ENCODE peak calls at places on chromosomes 2 and 18, in ten cellular contexts. Z is IMR-90, U is left ventricle myocardium inferior, K is SK-N-SH, N is adrenal gland, H is AG04449, W is heart right ventricle, G is GM23248, A is A673, M is psoas muscle. L is an unnamed sample.

GRCh38 chr2:158214431-158214830 is 112.8 kb downstream of the UPP2 start:
- DNase-seq in Z (no peak), U (no peak), K (no peak), N (no peak), H (no peak), W (no peak), G (peak), A (peak), M (no peak), L (peak)

GRCh38 chr2:168272225-168272624 is 24.8 kb upstream of the STK39 start:
- DNase-seq in Z (no peak), U (no peak), K (no peak), N (no peak), H (no peak), W (no peak), G (no peak), A (peak), M (no peak), L (no peak)

GRCh38 chr18:49161627-49162026 is 210.9 kb upstream of the SMAD7 start:
- DNase-seq in Z (peak), U (no peak), K (peak), N (no peak), H (peak), W (no peak), G (peak), A (no peak), M (no peak), L (peak)

GRCh38 chr2:241818943-241819270 is 9.9 kb downstream of the NEU4 start:
- DNase-seq in Z (no peak), U (no peak), K (no peak), N (peak), H (no peak), W (no peak), G (no peak), A (no peak), M (no peak), L (no peak)

GRCh38 chr2:71922501-71923142 is 225.0 kb downstream of the CYP26B1 start:
- DNase-seq in Z (no peak), U (no peak), K (no peak), N (no peak), H (no peak), W (no peak), G (no peak), A (no peak), M (no peak), L (no peak)

GRCh38 chr18:36325846-36326245 is 28.3 kb downstream of the FHOD3 start:
- DNase-seq in Z (no peak), U (no peak), K (no peak), N (no peak), H (no peak), W (no peak), G (no peak), A (no peak), M (no peak), L (no peak)

GRCh38 chr18:59220164-59220783 is 316 bp downstream of the GRP start:
- DNase-seq in Z (no peak), U (no peak), K (peak), N (no peak), H (no peak), W (no peak), G (peak), A (no peak), M (no peak), L (no peak)

GRCh38 chr2:174399171-174399570 is 3.6 kb downstream of the SCRN3 start:
- DNase-seq in Z (peak), U (no peak), K (no peak), N (no peak), H (peak), W (no peak), G (peak), A (no peak), M (no peak), L (no peak)

GRCh38 chr2:15378148-15378908 is 182.8 kb downstream of the NBAS start:
- DNase-seq in Z (no peak), U (no peak), K (no peak), N (no peak), H (no peak), W (no peak), G (no peak), A (no peak), M (no peak), L (no peak)

GRCh38 chr2:108428286-108429009 is 20.6 kb upstream of the GCC2 start:
- DNase-seq in Z (no peak), U (no peak), K (no peak), N (no peak), H (no peak), W (no peak), G (peak), A (no peak), M (no peak), L (no peak)

GRCh38 chr2:113268621-113269360 is 9.9 kb downstream of the PAX8 start:
- DNase-seq in Z (no peak), U (no peak), K (no peak), N (no peak), H (no peak), W (no peak), G (no peak), A (no peak), M (no peak), L (no peak)

GRCh38 chr2:157628282-157628531 is 457 bp downstream of the ACVR1C start:
- DNase-seq in Z (no peak), U (no peak), K (no peak), N (no peak), H (no peak), W (no peak), G (no peak), A (no peak), M (no peak), L (no peak)

GRCh38 chr18:9380571-9381390 is 46.2 kb downstream of the TWSG1 start:
- DNase-seq in Z (peak), U (no peak), K (no peak), N (no peak), H (no peak), W (no peak), G (peak), A (peak), M (no peak), L (no peak)

GRCh38 chr2:128746356-128746755 is 427.7 kb upstream of the HS6ST1 start:
- DNase-seq in Z (peak), U (no peak), K (no peak), N (peak), H (no peak), W (no peak), G (no peak), A (no peak), M (no peak), L (peak)

GRCh38 chr2:53334610-53335009 is 433.0 kb upstream of the CHAC2 start:
- DNase-seq in Z (no peak), U (no peak), K (no peak), N (no peak), H (no peak), W (no peak), G (no peak), A (no peak), M (no peak), L (no peak)

DNA sequence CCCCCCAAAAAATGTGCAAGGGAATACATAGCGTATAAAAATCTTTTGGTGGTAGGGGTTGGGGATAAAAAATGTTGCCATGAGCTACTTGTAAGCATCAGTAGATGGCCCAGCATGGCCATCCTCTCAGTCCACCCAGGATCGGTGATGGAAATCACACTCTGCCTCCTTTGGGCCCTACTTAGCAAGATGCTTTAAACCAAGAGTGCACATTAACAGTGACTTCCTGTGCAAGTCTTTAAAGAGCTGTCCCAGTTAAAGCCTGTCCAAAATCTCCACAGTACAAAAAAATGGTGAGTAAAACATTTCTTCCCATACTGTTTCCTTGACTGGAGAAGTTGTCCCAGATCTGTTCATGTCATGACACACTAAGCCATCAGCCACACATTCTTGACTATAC is 18.0 kb downstream of the ANKRD44 start:
- DNase-seq in Z (no peak), U (no peak), K (no peak), N (no peak), H (no peak), W (no peak), G (no peak), A (peak), M (no peak), L (no peak)
- H3K4me3 ChIP-seq in Z (no peak), U (no peak), K (no peak), N (no peak), H (no peak), W (no peak), G (no peak), A (no peak), M (no peak), L (no peak)

GRCh38 chr18:158128-159036 is at the start of gene USP14:
- DNase-seq in Z (peak), U (peak), K (peak), N (peak), H (peak), W (peak), G (peak), A (peak), M (peak), L (peak)
- H3K4me3 ChIP-seq in Z (peak), U (peak), K (peak), N (peak), H (peak), W (peak), G (peak), A (peak), M (peak), L (peak)

DNA sequence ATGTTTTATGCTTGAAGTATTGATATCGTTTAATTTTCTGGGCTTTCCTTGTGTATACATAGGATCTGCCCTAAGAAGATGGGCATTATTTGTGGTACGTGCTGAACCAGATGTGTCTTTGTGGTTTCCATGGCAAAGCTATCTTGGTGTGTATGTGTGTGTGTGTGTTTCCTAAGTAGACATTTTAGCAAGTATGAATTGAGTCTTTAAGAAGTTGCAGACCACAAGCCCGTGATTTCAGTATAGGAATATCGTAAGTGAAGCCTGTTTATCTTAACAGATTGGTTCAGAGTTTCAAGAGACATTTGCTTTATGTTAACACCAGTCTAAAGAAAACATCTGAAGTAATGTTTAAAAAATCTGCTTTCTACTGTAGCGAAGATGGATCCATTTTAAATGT is 92.2 kb upstream of the FOSL2 start:
- DNase-seq in Z (peak), U (no peak), K (no peak), N (no peak), H (peak), W (no peak), G (no peak), A (no peak), M (no peak), L (no peak)
- H3K4me3 ChIP-seq in Z (peak), U (no peak), K (no peak), N (no peak), H (peak), W (no peak), G (peak), A (no peak), M (no peak), L (no peak)

DNA sequence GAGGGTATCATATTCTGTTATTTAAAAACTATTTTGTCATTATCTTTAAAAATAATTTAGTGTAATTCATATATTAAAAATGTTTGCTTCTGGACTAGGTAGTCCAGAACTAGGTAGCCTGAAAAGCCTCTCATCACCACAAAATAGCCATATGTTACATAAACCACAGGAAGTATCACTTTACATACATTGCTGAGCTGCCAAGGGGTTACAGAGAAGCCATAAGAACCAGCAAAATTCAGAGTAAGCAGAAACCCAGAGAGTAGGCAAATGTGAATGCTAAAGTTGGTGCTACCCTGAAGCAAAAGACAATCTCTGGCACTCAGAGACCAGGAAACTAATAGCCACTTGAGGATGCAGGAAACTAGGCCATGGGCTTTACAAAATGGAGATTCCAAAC is 60.9 kb downstream of the LOXHD1 start:
- DNase-seq in Z (peak), U (no peak), K (no peak), N (no peak), H (no peak), W (no peak), G (no peak), A (peak), M (no peak), L (no peak)
- H3K4me3 ChIP-seq in Z (no peak), U (no peak), K (no peak), N (no peak), H (no peak), W (no peak), G (no peak), A (no peak), M (no peak), L (no peak)

GRCh38 chr2:181374741-181375675 is 82.2 kb upstream of the ITGA4 start:
- DNase-seq in Z (no peak), U (no peak), K (peak), N (no peak), H (no peak), W (no peak), G (peak), A (peak), M (no peak), L (no peak)
- H3K4me3 ChIP-seq in Z (no peak), U (no peak), K (no peak), N (no peak), H (no peak), W (no peak), G (peak), A (peak), M (no peak), L (no peak)